ENCODE peak calls at places on chromosomes 16 and 17, in ten cellular contexts. T is HT-29; K is breast epithelium; H is LoVo; Z is memory B cell; W is stimulated activated naive CD4-positive, alpha-beta T cell; U is NCI-H1092 treated with DMSO at 0.1 percent for 48 hours; J is Peyer's patch; Y is NCI-H1105; E is hypothalamus. S is an unnamed sample.

GRCh38 chr16:66525396-66526180 is 24.3 kb downstream of the TK2 start:
- DNase-seq in T (no peak), K (no peak), H (no peak), Z (no peak), W (no peak), U (no peak), J (no peak), Y (no peak), E (no peak), S (no peak)

GRCh38 chr16:64391009-64391663 is 730.7 kb downstream of the CDH11 start:
- DNase-seq in T (no peak), K (no peak), H (no peak), Z (no peak), W (no peak), U (no peak), J (no peak), Y (no peak), E (no peak), S (no peak)

GRCh38 chr17:29331330-29331729 is 37.4 kb upstream of the NUFIP2 start:
- DNase-seq in T (peak), K (no peak), H (no peak), Z (no peak), W (no peak), U (no peak), J (no peak), Y (no peak), E (no peak), S (no peak)

GRCh38 chr16:57743458-57743857 is 7.9 kb downstream of the KATNB1 start:
- DNase-seq in T (no peak), K (no peak), H (no peak), Z (no peak), W (no peak), U (no peak), J (no peak), Y (no peak), E (no peak), S (no peak)

GRCh38 chr16:2026461-2027023 is at the start of gene NHERF2:
- DNase-seq in T (no peak), K (no peak), H (no peak), Z (no peak), W (peak), U (peak), J (no peak), Y (no peak), E (no peak), S (peak)

GRCh38 chr17:42026821-42027539 is 7.1 kb downstream of the NKIRAS2 start:
- DNase-seq in T (no peak), K (no peak), H (no peak), Z (no peak), W (no peak), U (no peak), J (no peak), Y (no peak), E (no peak), S (no peak)

GRCh38 chr17:44071772-44072171 is 1.2 kb downstream of the G6PC3 start:
- DNase-seq in T (peak), K (no peak), H (peak), Z (no peak), W (no peak), U (no peak), J (no peak), Y (no peak), E (no peak), S (no peak)

GRCh38 chr17:79841369-79842135 is 2.3 kb upstream of the CBX4 start:
- DNase-seq in T (no peak), K (no peak), H (no peak), Z (peak), W (no peak), U (no peak), J (no peak), Y (no peak), E (no peak), S (no peak)

GRCh38 chr16:22670044-22670536 is 143.9 kb upstream of the HS3ST2 start:
- DNase-seq in T (no peak), K (no peak), H (no peak), Z (no peak), W (no peak), U (no peak), J (no peak), Y (no peak), E (no peak), S (no peak)

GRCh38 chr16:31485571-31485970 is 2.6 kb downstream of the SLC5A2 start:
- DNase-seq in T (no peak), K (no peak), H (no peak), Z (no peak), W (no peak), U (no peak), J (no peak), Y (no peak), E (no peak), S (no peak)

GRCh38 chr16:84800579-84800978 is 19.2 kb upstream of the CRISPLD2 start:
- DNase-seq in T (no peak), K (no peak), H (no peak), Z (no peak), W (no peak), U (no peak), J (no peak), Y (no peak), E (no peak), S (no peak)

GRCh38 chr17:13405080-13405479 is 196.6 kb downstream of the HS3ST3A1 start:
- DNase-seq in T (no peak), K (no peak), H (no peak), Z (no peak), W (no peak), U (no peak), J (no peak), Y (no peak), E (no peak), S (no peak)

GRCh38 chr16:12298285-12298684 is 321.8 kb downstream of the SNX29 start:
- DNase-seq in T (no peak), K (no peak), H (no peak), Z (no peak), W (no peak), U (no peak), J (no peak), Y (no peak), E (no peak), S (no peak)

GRCh38 chr16:68359398-68360191 is 48.8 kb downstream of the PRMT7 start:
- DNase-seq in T (no peak), K (no peak), H (no peak), Z (no peak), W (no peak), U (no peak), J (no peak), Y (no peak), E (no peak), S (no peak)

GRCh38 chr17:74604200-74604599 is 12.1 kb upstream of the CD300LD start:
- DNase-seq in T (no peak), K (no peak), H (no peak), Z (no peak), W (no peak), U (no peak), J (no peak), Y (no peak), E (no peak), S (no peak)

GRCh38 chr16:12646490-12647274 is 157.0 kb downstream of the CPPED1 start:
- DNase-seq in T (no peak), K (no peak), H (no peak), Z (no peak), W (no peak), U (no peak), J (no peak), Y (no peak), E (peak), S (no peak)

GRCh38 chr17:77386502-77387192 is 245.9 kb downstream of the SEC14L1 start:
- DNase-seq in T (no peak), K (no peak), H (no peak), Z (no peak), W (no peak), U (no peak), J (no peak), Y (no peak), E (no peak), S (no peak)

GRCh38 chr16:17339764-17340541 is 130.8 kb downstream of the XYLT1 start:
- DNase-seq in T (no peak), K (no peak), H (peak), Z (no peak), W (no peak), U (no peak), J (no peak), Y (no peak), E (no peak), S (no peak)

GRCh38 chr17:39643271-39643670 is 6.3 kb downstream of the STARD3 start:
- DNase-seq in T (no peak), K (no peak), H (no peak), Z (no peak), W (no peak), U (no peak), J (no peak), Y (no peak), E (no peak), S (no peak)

GRCh38 chr16:14509055-14509454 is 121.0 kb downstream of the PARN start:
- DNase-seq in T (no peak), K (no peak), H (no peak), Z (no peak), W (no peak), U (no peak), J (no peak), Y (no peak), E (no peak), S (no peak)

GRCh38 chr17:44314869-44315661 is 6.7 kb downstream of the RUNDC3A start:
- DNase-seq in T (no peak), K (no peak), H (peak), Z (peak), W (peak), U (peak), J (no peak), Y (peak), E (no peak), S (no peak)